ENCODE peak calls at places on chromosomes 2 and 18, in nine cellular contexts. H, L, B, W, R, Z, P, T and I are unnamed samples.

GRCh38 chr18:24497052-24497754 is 36.8 kb downstream of the HRH4 start:
- DNase-seq in Z (no peak), P (peak), L (no peak), W (no peak), H (no peak), B (no peak), R (peak), T (peak), I (peak)

GRCh38 chr2:153478289-153479261 is at the start of gene RPRM:
- DNase-seq in L (peak), W (peak), R (peak), B (peak), P (peak), Z (no peak), T (peak), H (peak), I (peak)

GRCh38 chr2:30232801-30233130 is 1.4 kb downstream of the LBH start:
- DNase-seq in H (no peak), L (no peak), R (peak), T (no peak), P (no peak), W (no peak), B (peak), Z (peak), I (no peak)

GRCh38 chr2:222049946-222050345 is 248.9 kb downstream of the PAX3 start:
- DNase-seq in W (no peak), Z (no peak), T (no peak), L (no peak), R (no peak), B (no peak), P (peak), H (no peak), I (peak)

GRCh38 chr2:159946326-159946992 is 116.0 kb downstream of the PLA2R1 start:
- DNase-seq in T (peak), H (no peak), Z (no peak), P (peak), R (peak), B (no peak), W (no peak), L (no peak), I (peak)

GRCh38 chr2:171893196-171893823 is 734 bp downstream of the SLC25A12 start:
- DNase-seq in Z (no peak), B (no peak), R (peak), H (no peak), L (no peak), W (peak), T (no peak), P (no peak), I (peak)

GRCh38 chr2:213148572-213149331 is 2.7 kb downstream of the IKZF2 start:
- DNase-seq in R (no peak), P (no peak), T (no peak), W (peak), H (no peak), B (no peak), L (no peak), Z (no peak), I (no peak)

GRCh38 chr18:74225193-74225840 is 66.4 kb downstream of the CYB5A start:
- DNase-seq in L (no peak), H (no peak), T (peak), B (no peak), W (no peak), P (no peak), Z (no peak), R (peak), I (no peak)

GRCh38 chr2:68753318-68753717 is 18.7 kb downstream of the ARHGAP25 start:
- DNase-seq in L (no peak), R (no peak), P (no peak), T (no peak), Z (no peak), B (no peak), W (no peak), H (no peak), I (no peak)

GRCh38 chr2:204239756-204240155 is 303.2 kb downstream of the ICOS start:
- DNase-seq in T (no peak), H (no peak), R (no peak), W (no peak), L (no peak), B (no peak), Z (no peak), P (no peak), I (no peak)

GRCh38 chr18:58599106-58599505 is 29.8 kb downstream of the ALPK2 start:
- DNase-seq in L (no peak), R (no peak), B (no peak), W (no peak), H (no peak), P (peak), Z (no peak), T (peak), I (peak)

GRCh38 chr2:108267117-108267516 is 21.6 kb upstream of the SULT1C2 start:
- DNase-seq in W (no peak), L (no peak), Z (no peak), T (peak), B (no peak), P (peak), H (no peak), R (peak), I (peak)

GRCh38 chr2:234690569-234691225 is 193.8 kb upstream of the ARL4C start:
- DNase-seq in P (peak), T (no peak), Z (no peak), H (peak), B (no peak), R (peak), L (no peak), W (no peak), I (peak)

GRCh38 chr2:127355407-127356008 is 32.3 kb downstream of the MAP3K2 start:
- DNase-seq in T (peak), Z (no peak), H (no peak), B (peak), W (peak), P (no peak), R (no peak), L (peak), I (peak)

GRCh38 chr18:37714621-37715020 is 149.0 kb upstream of the CELF4 start:
- DNase-seq in R (no peak), H (no peak), L (no peak), W (no peak), P (no peak), B (no peak), T (no peak), Z (no peak), I (no peak)

GRCh38 chr2:60337142-60337497 is 216.3 kb downstream of the BCL11A start:
- DNase-seq in T (no peak), L (peak), B (no peak), H (no peak), Z (no peak), W (peak), R (no peak), P (no peak), I (no peak)

GRCh38 chr2:12044857-12045256 is 298.4 kb downstream of the LPIN1 start:
- DNase-seq in B (peak), H (no peak), L (no peak), W (peak), P (no peak), T (no peak), Z (no peak), R (no peak), I (no peak)

GRCh38 chr18:7616661-7617060 is 49.5 kb downstream of the PTPRM start:
- DNase-seq in P (peak), W (no peak), Z (no peak), H (no peak), B (no peak), T (peak), L (no peak), R (peak), I (peak)

GRCh38 chr2:238899386-238899785 is 51.5 kb downstream of the TWIST2 start:
- DNase-seq in H (no peak), W (no peak), Z (no peak), R (no peak), T (no peak), B (no peak), L (no peak), P (no peak), I (no peak)

GRCh38 chr2:234580686-234581085 is 83.8 kb upstream of the ARL4C start:
- DNase-seq in W (no peak), R (no peak), T (no peak), L (no peak), P (no peak), H (no peak), Z (no peak), B (no peak), I (no peak)

GRCh38 chr2:79638410-79638809 is 125.6 kb downstream of the CTNNA2 start:
- DNase-seq in R (no peak), L (no peak), T (no peak), Z (no peak), W (no peak), P (peak), B (no peak), H (no peak), I (no peak)

GRCh38 chr2:20242727-20243377 is 17.9 kb upstream of the SDC1 start:
- DNase-seq in Z (no peak), T (no peak), P (no peak), R (no peak), W (no peak), H (no peak), B (no peak), L (peak), I (no peak)

GRCh38 chr2:21067863-21068537 is 24.1 kb upstream of the APOB start:
- DNase-seq in T (no peak), P (no peak), Z (no peak), W (no peak), B (no peak), H (no peak), L (peak), R (no peak), I (no peak)

GRCh38 chr2:183059561-183059960 is 19.0 kb upstream of the DUSP19 start:
- DNase-seq in W (no peak), H (no peak), R (peak), P (peak), Z (no peak), T (peak), L (no peak), B (no peak), I (peak)

GRCh38 chr2:234257859-234258561 is 207.5 kb downstream of the SPP2 start:
- DNase-seq in P (peak), B (no peak), H (peak), T (peak), R (peak), W (no peak), L (peak), Z (no peak), I (peak)

GRCh38 chr18:49459404-49460171 is 857 bp downstream of the DYM start:
- DNase-seq in W (peak), R (peak), L (peak), Z (no peak), T (peak), H (no peak), B (no peak), P (peak), I (peak)

GRCh38 chr18:61820842-61821241 is 72.0 kb downstream of the RNF152 start:
- DNase-seq in P (no peak), T (peak), R (no peak), B (no peak), L (no peak), H (no peak), W (no peak), Z (no peak), I (no peak)

DNA sequence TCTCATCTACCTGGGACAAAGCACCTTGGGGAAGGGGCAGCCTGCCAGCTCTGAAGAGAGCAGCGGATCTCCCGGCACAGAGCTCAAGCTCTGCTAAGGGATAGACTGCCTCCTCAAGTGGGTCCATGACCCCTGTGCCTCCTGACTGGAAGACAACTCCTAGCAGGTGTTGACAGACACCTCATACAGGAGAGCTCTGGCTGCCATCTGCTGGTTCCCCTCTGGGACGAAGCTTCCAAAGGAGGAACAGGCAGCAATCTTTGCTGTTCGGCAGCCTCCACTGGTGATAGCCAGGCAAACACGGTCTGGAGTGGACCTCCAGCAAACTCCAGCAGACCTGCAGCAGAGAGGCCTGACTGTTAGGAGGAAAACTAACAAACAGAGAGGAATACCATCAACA is 549.9 kb upstream of the LRATD1 start:
- DNase-seq in P (no peak), L (no peak), Z (no peak), W (no peak), B (no peak), R (no peak), H (no peak), T (no peak), I (no peak)
- TF ChIP-seq CTCF in P (no peak), L (no peak), Z (no peak), W (no peak), B (no peak), R (no peak), H (no peak), T (no peak), I (no peak)

GRCh38 chr2:48979691-48980090 is 174.6 kb downstream of the FSHR start:
- DNase-seq in B (no peak), Z (no peak), L (no peak), P (no peak), W (no peak), T (no peak), R (no peak), H (no peak), I (no peak)

GRCh38 chr2:48983051-48983450 is 171.3 kb downstream of the FSHR start:
- DNase-seq in T (no peak), H (no peak), W (no peak), L (no peak), B (no peak), R (no peak), P (no peak), Z (no peak), I (no peak)

GRCh38 chr2:48983556-48983955 is 170.8 kb downstream of the FSHR start:
- DNase-seq in W (no peak), L (no peak), T (no peak), Z (no peak), H (no peak), R (no peak), P (no peak), B (no peak), I (no peak)

DNA sequence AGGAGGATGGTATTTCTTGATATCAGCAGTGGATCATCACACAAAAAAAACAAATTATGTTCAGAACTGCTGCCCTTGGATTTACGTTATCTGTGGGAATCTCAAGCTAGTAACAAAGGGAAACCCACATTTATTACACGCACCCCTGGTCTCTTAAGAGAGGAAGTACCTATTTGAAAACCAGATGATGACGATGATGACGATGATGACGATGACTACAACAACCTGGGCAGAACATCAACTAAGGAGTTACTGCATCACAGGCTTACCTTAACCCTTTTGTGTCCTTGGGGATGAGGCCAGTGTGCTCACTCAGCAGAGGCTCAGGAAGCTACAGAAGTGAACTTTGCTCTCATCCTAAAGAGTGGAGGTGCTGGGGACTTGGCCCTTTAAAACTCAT is 169.4 kb downstream of the FSHR start:
- DNase-seq in B (no peak), L (no peak), T (no peak), Z (no peak), P (no peak), R (no peak), H (no peak), W (peak), I (no peak)
- H3K4me3 ChIP-seq in B (no peak), L (no peak), T (no peak), Z (no peak), P (no peak), R (no peak), H (no peak), W (no peak), I (no peak)

DNA sequence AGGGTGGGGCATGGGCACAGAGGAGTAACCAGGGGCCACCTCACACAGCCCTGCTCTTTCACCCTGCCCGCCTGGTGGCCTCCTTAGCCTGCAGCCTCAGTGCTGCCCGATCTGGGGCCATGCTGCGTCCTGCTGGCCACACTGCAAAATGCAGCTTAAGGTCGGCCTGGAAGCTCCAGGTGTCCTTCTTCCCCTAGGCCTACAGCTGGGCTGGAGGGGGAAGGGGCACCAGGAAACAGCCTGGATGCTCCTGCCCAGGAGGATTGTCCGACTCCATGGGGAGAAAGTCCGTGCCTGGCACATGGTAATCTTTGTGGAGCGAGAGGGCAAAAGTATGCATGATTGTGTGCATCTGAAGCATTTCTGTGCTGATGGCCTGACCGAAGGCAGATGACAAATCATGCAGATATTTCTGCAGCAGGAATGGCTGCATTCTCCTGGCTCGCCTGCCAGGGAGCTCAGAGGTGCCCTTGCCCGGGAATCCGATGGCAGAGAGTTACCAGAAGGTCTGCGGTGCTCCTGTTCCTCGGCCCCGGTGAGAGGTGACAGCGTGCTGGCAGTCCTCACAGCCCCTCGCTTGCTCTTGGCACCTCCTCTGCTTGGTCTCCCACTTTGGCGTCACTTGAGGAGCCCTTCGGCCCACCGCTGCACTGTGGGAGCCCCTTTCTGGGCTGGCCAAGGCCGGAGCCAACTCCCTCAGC is 12.8 kb upstream of the ALPP start:
- DNase-seq in Z (no peak), P (peak), H (no peak), R (no peak), W (peak), B (no peak), L (peak), T (peak), I (no peak)
- TF ChIP-seq CTCF in Z (peak), P (peak), H (no peak), R (peak), W (peak), B (no peak), L (peak), T (peak), I (peak)

DNA sequence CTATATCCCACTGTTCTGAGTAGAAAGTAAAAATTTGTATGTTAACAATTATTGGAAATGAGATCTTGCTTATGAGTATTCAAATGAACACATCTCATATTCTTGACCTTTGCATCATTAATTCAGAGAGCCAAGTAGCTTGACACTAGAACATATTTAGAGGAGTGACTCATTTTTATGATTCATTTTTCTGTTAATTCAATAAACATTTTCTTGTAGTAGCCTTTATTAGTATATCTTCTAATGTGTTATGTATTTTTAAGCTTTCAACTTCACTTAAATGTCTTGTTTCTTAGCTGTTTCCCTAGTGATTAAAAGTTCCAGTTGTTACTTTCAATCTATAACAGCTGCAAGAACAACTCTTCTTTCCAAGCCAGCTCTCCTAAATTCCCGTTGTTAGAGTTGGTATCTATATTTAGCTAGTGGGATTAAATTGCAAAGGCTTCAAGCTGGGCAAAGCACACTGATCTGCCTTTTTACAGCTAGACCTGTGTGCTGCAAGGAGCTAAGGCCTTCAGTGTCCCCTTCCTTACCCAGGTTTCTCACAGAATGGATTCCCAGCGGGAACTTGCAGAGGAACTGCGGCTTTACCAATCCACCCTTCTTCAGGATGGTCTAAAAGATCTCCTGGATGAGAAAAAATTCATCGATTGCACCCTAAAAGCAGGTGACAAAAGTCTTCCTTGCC is at the start of gene KLHL41:
- DNase-seq in R (peak), T (peak), P (peak), Z (no peak), L (no peak), H (no peak), W (no peak), B (no peak), I (peak)
- H3K4me3 ChIP-seq in R (no peak), T (no peak), P (no peak), Z (no peak), L (no peak), H (no peak), W (no peak), B (no peak), I (no peak)